ENCODE peak calls at places on chromosomes 3 and 15, in eight cellular contexts. Y, A, T, L, E, Q, P and U are unnamed samples.

GRCh38 chr15:55196011-55196410 is 730 bp downstream of the RSL24D1 start:
- DNase-seq in Y (no peak), A (no peak), T (peak), L (no peak), E (no peak), Q (peak), P (no peak), U (no peak)

GRCh38 chr3:19815805-19816204 is 118.2 kb downstream of the EFHB start:
- DNase-seq in Y (no peak), A (no peak), T (no peak), L (no peak), E (no peak), Q (no peak), P (no peak), U (no peak)

GRCh38 chr3:76768912-76769311 is 271.0 kb upstream of the ROBO2 start:
- DNase-seq in Y (no peak), A (no peak), T (no peak), L (no peak), E (no peak), Q (no peak), P (no peak), U (no peak)

GRCh38 chr15:90710436-90710835 is 6.7 kb upstream of the BLM start:
- DNase-seq in Y (peak), A (no peak), T (no peak), L (no peak), E (no peak), Q (peak), P (no peak), U (no peak)

GRCh38 chr15:99109555-99110021 is 4.7 kb downstream of the SYNM start:
- DNase-seq in Y (no peak), A (no peak), T (no peak), L (no peak), E (no peak), Q (no peak), P (no peak), U (no peak)

GRCh38 chr15:67827561-67828378 is 2.5 kb downstream of the SKOR1 start:
- DNase-seq in Y (no peak), A (no peak), T (no peak), L (no peak), E (peak), Q (no peak), P (no peak), U (no peak)

GRCh38 chr3:61526307-61526706 is 35.1 kb upstream of the PTPRG start:
- DNase-seq in Y (no peak), A (no peak), T (no peak), L (no peak), E (no peak), Q (no peak), P (no peak), U (no peak)

GRCh38 chr3:125684199-125684598 is 88.9 kb upstream of the OSBPL11 start:
- DNase-seq in Y (no peak), A (no peak), T (no peak), L (no peak), E (peak), Q (peak), P (peak), U (no peak)

GRCh38 chr15:34757262-34757661 is 2.5 kb upstream of the GJD2 start:
- DNase-seq in Y (no peak), A (no peak), T (no peak), L (no peak), E (no peak), Q (no peak), P (no peak), U (no peak)

GRCh38 chr15:92809880-92810361 is 90.2 kb upstream of the CHD2 start:
- DNase-seq in Y (peak), A (peak), T (peak), L (no peak), E (no peak), Q (peak), P (peak), U (no peak)

GRCh38 chr3:123272547-123272946 is 70.8 kb downstream of the SEC22A start:
- DNase-seq in Y (peak), A (no peak), T (no peak), L (no peak), E (no peak), Q (peak), P (no peak), U (no peak)

GRCh38 chr15:66682246-66682645 is 19.8 kb upstream of the SMAD6 start:
- DNase-seq in Y (no peak), A (no peak), T (no peak), L (no peak), E (no peak), Q (peak), P (no peak), U (no peak)

GRCh38 chr3:24185738-24186384 is 240.8 kb downstream of the NR1D2 start:
- DNase-seq in Y (peak), A (peak), T (peak), L (no peak), E (peak), Q (peak), P (peak), U (no peak)

GRCh38 chr3:104411760-104412159 is 954.9 kb upstream of the ALCAM start:
- DNase-seq in Y (no peak), A (no peak), T (no peak), L (no peak), E (no peak), Q (no peak), P (no peak), U (no peak)

GRCh38 chr3:177286034-177286433 is 88.8 kb upstream of the TBL1XR1 start:
- DNase-seq in Y (no peak), A (no peak), T (peak), L (no peak), E (no peak), Q (no peak), P (no peak), U (no peak)

GRCh38 chr3:38651153-38651789 is 1.8 kb upstream of the SCN5A start:
- DNase-seq in Y (peak), A (peak), T (peak), L (peak), E (peak), Q (peak), P (peak), U (no peak)

GRCh38 chr3:38560284-38560683 is 64.1 kb downstream of the EXOG start:
- DNase-seq in Y (no peak), A (no peak), T (no peak), L (no peak), E (no peak), Q (no peak), P (no peak), U (no peak)

GRCh38 chr15:38085931-38086562 is 151.6 kb downstream of the TMCO5A start:
- DNase-seq in Y (peak), A (no peak), T (no peak), L (no peak), E (no peak), Q (peak), P (no peak), U (no peak)